ENCODE peak calls at places on chromosomes 7 and 10, in ten cellular contexts. L, Y, Q, H, N, A, V, X, F and C are unnamed samples. For H3K4me1, the result is how much of the 10 kb centered on the place peaks cover.

GRCh38 chr7:46283852-46284251 is 362.8 kb upstream of the IGFBP3 start:
- DNase-seq in L (no peak), Y (no peak), Q (no peak), H (no peak), N (peak), A (no peak), V (no peak), X (no peak), F (no peak), C (no peak)

GRCh38 chr7:46908770-46909169 is 673.1 kb downstream of the TNS3 start:
- DNase-seq in L (no peak), Y (no peak), Q (peak), H (no peak), N (no peak), A (no peak), V (no peak), X (no peak), F (no peak), C (no peak)

GRCh38 chr7:132930881-132931280 is 151.0 kb downstream of the CHCHD3 start:
- DNase-seq in L (no peak), Y (peak), Q (peak), H (no peak), N (no peak), A (no peak), V (no peak), X (no peak), F (no peak), C (peak)

GRCh38 chr7:55092186-55092976 is 73.6 kb downstream of the EGFR start:
- DNase-seq in L (peak), Y (no peak), Q (no peak), H (no peak), N (peak), A (no peak), V (no peak), X (no peak), F (no peak), C (peak)

GRCh38 chr7:140316165-140316661 is 82.1 kb downstream of the SLC37A3 start:
- DNase-seq in L (no peak), Y (no peak), Q (peak), H (peak), N (peak), A (no peak), V (peak), X (peak), F (peak), C (no peak)

GRCh38 chr7:23335621-23336020 is 36.5 kb downstream of the MALSU1 start:
- DNase-seq in L (no peak), Y (no peak), Q (no peak), H (no peak), N (no peak), A (no peak), V (no peak), X (no peak), F (no peak), C (no peak)

GRCh38 chr7:29102554-29103151 is 43.7 kb downstream of the CPVL start:
- DNase-seq in L (peak), Y (peak), Q (peak), H (peak), N (peak), A (no peak), V (peak), X (peak), F (peak), C (peak)

GRCh38 chr7:76065016-76065612 is 17.2 kb downstream of the MDH2 start:
- DNase-seq in L (no peak), Y (no peak), Q (no peak), H (no peak), N (no peak), A (no peak), V (no peak), X (no peak), F (no peak), C (no peak)

GRCh38 chr10:61153766-61154165 is 209.8 kb upstream of the RHOBTB1 start:
- DNase-seq in L (no peak), Y (no peak), Q (no peak), H (no peak), N (no peak), A (no peak), V (no peak), X (no peak), F (no peak), C (no peak)

GRCh38 chr7:93883078-93883916 is 7.3 kb downstream of the TFPI2 start:
- DNase-seq in L (no peak), Y (no peak), Q (no peak), H (no peak), N (no peak), A (no peak), V (no peak), X (no peak), F (no peak), C (no peak)

GRCh38 chr10:124532106-124532641 is 70.6 kb downstream of the LHPP start:
- DNase-seq in L (no peak), Y (peak), Q (peak), H (no peak), N (peak), A (no peak), V (no peak), X (peak), F (peak), C (peak)

GRCh38 chr10:101536800-101537199 is 51.3 kb downstream of the POLL start:
- DNase-seq in L (peak), Y (peak), Q (peak), H (no peak), N (no peak), A (no peak), V (no peak), X (no peak), F (peak), C (peak)

GRCh38 chr10:54900584-54900983 is 99.6 kb upstream of the PCDH15 start:
- DNase-seq in L (no peak), Y (no peak), Q (no peak), H (no peak), N (no peak), A (no peak), V (no peak), X (no peak), F (no peak), C (no peak)

GRCh38 chr10:121556448-121556847 is 41.8 kb downstream of the FGFR2 start:
- DNase-seq in L (peak), Y (no peak), Q (no peak), H (no peak), N (no peak), A (no peak), V (no peak), X (no peak), F (no peak), C (no peak)

GRCh38 chr7:126635545-126635944 is 617.2 kb downstream of the GRM8 start:
- DNase-seq in L (no peak), Y (no peak), Q (no peak), H (no peak), N (no peak), A (no peak), V (no peak), X (no peak), F (no peak), C (no peak)

GRCh38 chr7:28103984-28104628 is 76.5 kb downstream of the JAZF1 start:
- DNase-seq in L (no peak), Y (no peak), Q (peak), H (no peak), N (no peak), A (no peak), V (no peak), X (no peak), F (no peak), C (no peak)

GRCh38 chr10:74227697-74228424 is 76.8 kb downstream of the ADK start:
- DNase-seq in L (no peak), Y (no peak), Q (peak), H (no peak), N (no peak), A (no peak), V (no peak), X (no peak), F (no peak), C (no peak)

GRCh38 chr7:12861070-12861469 is 173.6 kb downstream of the ARL4A start:
- DNase-seq in L (no peak), Y (no peak), Q (no peak), H (no peak), N (no peak), A (no peak), V (no peak), X (no peak), F (no peak), C (no peak)

GRCh38 chr7:10767771-10768170 is 205.9 kb upstream of the PHF14 start:
- DNase-seq in L (no peak), Y (no peak), Q (peak), H (no peak), N (no peak), A (no peak), V (no peak), X (no peak), F (no peak), C (no peak)

GRCh38 chr10:25125151-25125550 is 49.6 kb upstream of the GPR158 start:
- DNase-seq in L (peak), Y (no peak), Q (no peak), H (no peak), N (no peak), A (no peak), V (no peak), X (no peak), F (no peak), C (no peak)

GRCh38 chr7:11784808-11785536 is 47.0 kb downstream of the THSD7A start:
- DNase-seq in L (no peak), Y (no peak), Q (peak), H (no peak), N (no peak), A (no peak), V (no peak), X (no peak), F (no peak), C (no peak)

GRCh38 chr10:33453081-33453850 is 118.8 kb upstream of the NRP1 start:
- DNase-seq in L (no peak), Y (no peak), Q (peak), H (no peak), N (no peak), A (no peak), V (no peak), X (no peak), F (no peak), C (no peak)

GRCh38 chr7:78636727-78637126 is 816.7 kb downstream of the MAGI2 start:
- DNase-seq in L (no peak), Y (no peak), Q (peak), H (no peak), N (no peak), A (no peak), V (no peak), X (no peak), F (no peak), C (no peak)

GRCh38 chr10:132131581-132132250 is 55.0 kb upstream of the DPYSL4 start:
- DNase-seq in L (no peak), Y (no peak), Q (no peak), H (no peak), N (peak), A (no peak), V (peak), X (no peak), F (no peak), C (no peak)

GRCh38 chr7:15801565-15801964 is 115.1 kb upstream of the MEOX2 start:
- DNase-seq in L (no peak), Y (no peak), Q (no peak), H (no peak), N (no peak), A (no peak), V (no peak), X (no peak), F (no peak), C (no peak)

GRCh38 chr10:110864662-110865140 is 7.0 kb upstream of the PDCD4 start:
- DNase-seq in L (no peak), Y (no peak), Q (no peak), H (no peak), N (no peak), A (peak), V (no peak), X (no peak), F (no peak), C (no peak)

GRCh38 chr10:133396035-133396624 is 2.2 kb downstream of the MTG1 start:
- DNase-seq in L (no peak), Y (no peak), Q (no peak), H (no peak), N (no peak), A (no peak), V (no peak), X (no peak), F (no peak), C (no peak)

GRCh38 chr10:8510471-8510870 is 456.0 kb downstream of the GATA3 start:
- DNase-seq in L (no peak), Y (no peak), Q (no peak), H (no peak), N (no peak), A (no peak), V (no peak), X (no peak), F (no peak), C (no peak)

GRCh38 chr10:132335189-132336063 is 3.4 kb downstream of the LRRC27 start:
- DNase-seq in L (no peak), Y (peak), Q (no peak), H (no peak), N (no peak), A (no peak), V (peak), X (peak), F (no peak), C (peak)

GRCh38 chr7:100786323-100786722 is 41.0 kb downstream of the EPHB4 start:
- DNase-seq in L (no peak), Y (no peak), Q (no peak), H (no peak), N (no peak), A (no peak), V (no peak), X (no peak), F (no peak), C (no peak)

GRCh38 chr7:100794741-100795140 is 32.6 kb downstream of the EPHB4 start:
- DNase-seq in L (no peak), Y (no peak), Q (no peak), H (no peak), N (no peak), A (no peak), V (no peak), X (no peak), F (no peak), C (no peak)

GRCh38 chr7:100789055-100789454 is 38.3 kb downstream of the EPHB4 start:
- DNase-seq in L (peak), Y (no peak), Q (no peak), H (no peak), N (no peak), A (no peak), V (no peak), X (no peak), F (no peak), C (no peak)

GRCh38 chr7:100793806-100794660 is 33.3 kb downstream of the EPHB4 start:
- DNase-seq in L (no peak), Y (no peak), Q (peak), H (no peak), N (no peak), A (no peak), V (no peak), X (no peak), F (no peak), C (no peak)

GRCh38 chr7:100791881-100792666 is 35.2 kb downstream of the EPHB4 start:
- DNase-seq in L (no peak), Y (peak), Q (no peak), H (no peak), N (no peak), A (no peak), V (no peak), X (no peak), F (no peak), C (no peak)
- H3K4me1 ChIP-seq in L (under half), Y (under half), Q (under half), H (under half), N (under half), A (under half), V (under half), X (under half), F (under half), C (under half)

GRCh38 chr10:31421322-31421721 is 102.3 kb downstream of the ZEB1 start:
- DNase-seq in L (no peak), Y (no peak), Q (no peak), H (no peak), N (no peak), A (no peak), V (no peak), X (no peak), F (no peak), C (peak)

GRCh38 chr10:31419394-31420063 is 100.5 kb downstream of the ZEB1 start:
- DNase-seq in L (no peak), Y (no peak), Q (peak), H (no peak), N (no peak), A (no peak), V (no peak), X (no peak), F (no peak), C (no peak)

GRCh38 chr10:31426425-31426824 is 107.4 kb downstream of the ZEB1 start:
- DNase-seq in L (no peak), Y (no peak), Q (peak), H (no peak), N (no peak), A (no peak), V (no peak), X (no peak), F (no peak), C (no peak)

GRCh38 chr10:31424473-31424872 is 105.5 kb downstream of the ZEB1 start:
- DNase-seq in L (no peak), Y (no peak), Q (no peak), H (no peak), N (no peak), A (no peak), V (no peak), X (no peak), F (no peak), C (no peak)

DNA sequence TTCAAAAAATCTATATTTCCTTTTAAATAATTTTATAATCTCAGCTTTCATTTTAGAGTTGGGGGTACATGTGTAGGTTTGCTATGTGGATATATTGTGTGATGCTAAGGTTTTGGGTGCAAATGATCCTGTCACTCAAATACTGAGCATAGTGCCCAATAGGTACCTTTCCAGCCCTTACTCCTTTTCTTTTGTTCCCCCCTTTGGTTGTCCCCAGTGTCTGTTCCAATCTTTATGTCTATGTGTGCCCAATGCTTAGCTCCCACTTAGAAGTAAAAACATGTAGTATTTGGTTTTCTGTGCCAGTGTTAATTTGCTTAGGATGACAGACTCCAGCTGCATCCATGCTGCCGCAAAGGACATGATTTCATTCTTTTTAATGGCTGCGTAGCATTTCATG is 103.6 kb downstream of the ZEB1 start:
- DNase-seq in L (no peak), Y (no peak), Q (no peak), H (no peak), N (no peak), A (no peak), V (no peak), X (no peak), F (no peak), C (no peak)
- H3K4me1 ChIP-seq in L (under half), Y (under half), Q (under half), H (under half), N (half or more), A (under half), V (under half), X (under half), F (under half), C (under half)

DNA sequence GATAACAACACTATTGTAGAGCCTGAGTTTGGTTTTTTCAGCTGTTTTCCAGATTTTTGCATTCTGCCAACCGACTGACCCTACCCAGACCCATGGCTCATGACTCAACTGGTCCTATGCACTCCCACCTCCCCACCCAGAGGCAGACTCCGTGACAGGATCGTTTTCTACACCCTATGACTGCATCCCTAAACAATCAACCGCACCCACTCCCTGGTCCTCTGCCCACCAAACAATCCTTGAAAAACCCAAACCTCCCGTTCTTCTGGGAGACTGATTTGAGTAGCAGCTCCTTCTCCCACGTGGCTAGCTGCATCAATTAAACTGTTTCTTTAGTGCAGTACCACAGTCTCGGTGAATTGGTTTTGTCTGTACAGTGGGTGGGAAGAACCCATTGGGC is 150.4 kb upstream of the FAM20C start:
- DNase-seq in L (no peak), Y (no peak), Q (no peak), H (no peak), N (peak), A (no peak), V (no peak), X (no peak), F (no peak), C (peak)
- H3K4me1 ChIP-seq in L (under half), Y (under half), Q (under half), H (under half), N (under half), A (under half), V (under half), X (under half), F (under half), C (under half)

GRCh38 chr10:35339946-35340345 is 3.6 kb downstream of the CCNY start:
- DNase-seq in L (no peak), Y (no peak), Q (peak), H (no peak), N (no peak), A (no peak), V (no peak), X (no peak), F (no peak), C (no peak)

GRCh38 chr10:35341521-35341920 is 5.2 kb downstream of the CCNY start:
- DNase-seq in L (no peak), Y (no peak), Q (no peak), H (no peak), N (no peak), A (no peak), V (no peak), X (no peak), F (no peak), C (no peak)

GRCh38 chr10:35342381-35342780 is 6.1 kb downstream of the CCNY start:
- DNase-seq in L (no peak), Y (no peak), Q (no peak), H (no peak), N (no peak), A (no peak), V (no peak), X (no peak), F (no peak), C (no peak)

GRCh38 chr10:35343739-35344138 is 7.4 kb downstream of the CCNY start:
- DNase-seq in L (no peak), Y (no peak), Q (no peak), H (no peak), N (no peak), A (no peak), V (no peak), X (no peak), F (no peak), C (no peak)

DNA sequence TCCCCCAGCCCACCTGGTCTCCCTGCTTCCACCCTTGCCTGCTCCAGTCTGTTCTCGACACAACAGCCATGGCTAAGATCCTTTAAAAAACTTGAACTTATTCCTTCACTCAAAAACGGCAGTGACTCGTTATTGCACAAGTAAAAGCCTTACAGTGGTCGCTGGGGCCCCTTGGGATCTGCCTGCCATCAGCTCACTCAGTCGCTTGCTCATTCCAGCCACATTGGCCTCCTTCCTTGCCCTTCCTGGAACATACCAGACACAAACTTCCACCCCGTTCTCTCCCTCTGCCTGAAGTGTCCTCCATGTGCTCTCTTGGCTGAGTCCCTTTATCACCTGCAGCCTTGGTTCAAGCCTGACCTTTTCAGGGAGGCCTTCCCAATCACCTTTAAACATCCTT is 4.7 kb downstream of the CCNY start:
- DNase-seq in L (no peak), Y (no peak), Q (peak), H (no peak), N (peak), A (no peak), V (no peak), X (no peak), F (no peak), C (no peak)
- H3K4me1 ChIP-seq in L (under half), Y (half or more), Q (under half), H (under half), N (half or more), A (under half), V (under half), X (under half), F (under half), C (under half)

GRCh38 chr10:71865561-71866041 is 14.6 kb upstream of the PSAP start:
- DNase-seq in L (no peak), Y (no peak), Q (no peak), H (no peak), N (no peak), A (no peak), V (no peak), X (no peak), F (no peak), C (no peak)

GRCh38 chr10:71863203-71863602 is 12.2 kb upstream of the PSAP start:
- DNase-seq in L (no peak), Y (no peak), Q (no peak), H (no peak), N (no peak), A (no peak), V (no peak), X (no peak), F (no peak), C (no peak)

GRCh38 chr10:71868192-71868697 is 17.2 kb upstream of the PSAP start:
- DNase-seq in L (peak), Y (peak), Q (peak), H (no peak), N (peak), A (no peak), V (peak), X (peak), F (peak), C (no peak)

GRCh38 chr10:71860243-71861029 is 9.4 kb upstream of the PSAP start:
- DNase-seq in L (peak), Y (peak), Q (peak), H (peak), N (peak), A (no peak), V (peak), X (peak), F (peak), C (peak)

GRCh38 chr10:71864861-71865473 is 13.9 kb upstream of the PSAP start:
- DNase-seq in L (no peak), Y (no peak), Q (peak), H (no peak), N (no peak), A (no peak), V (no peak), X (no peak), F (no peak), C (no peak)
- H3K4me1 ChIP-seq in L (under half), Y (under half), Q (under half), H (under half), N (under half), A (under half), V (under half), X (under half), F (half or more), C (under half)